ENCODE peak calls at places on chromosome 5, in seven cellular contexts. C is nephron progenitor cell, B is mesendoderm, Y is non-pigmented ciliary epithelial cell, R is AG08396, N is hippocampal formation, U is Ammon's horn. H is an unnamed sample.

GRCh38 chr5:67808340-67808739 is 407.2 kb upstream of the PIK3R1 start:
- DNase-seq in B (no peak), N (no peak), Y (no peak), U (no peak), C (no peak), R (no peak), H (no peak)

GRCh38 chr5:116372931-116373597 is 201.6 kb downstream of the SEMA6A start:
- DNase-seq in U (no peak), B (no peak), C (no peak), R (no peak), N (no peak), Y (no peak), H (no peak)

GRCh38 chr5:29796018-29796417 is 1397.5 kb upstream of the CDH6 start:
- DNase-seq in U (no peak), Y (no peak), R (no peak), B (peak), N (no peak), C (peak), H (no peak)

GRCh38 chr5:139820606-139821005 is 25.0 kb downstream of the PSD2 start:
- DNase-seq in N (no peak), Y (no peak), R (no peak), B (no peak), C (no peak), U (no peak), H (no peak)

GRCh38 chr5:10728679-10729078 is 32.4 kb downstream of the DAP start:
- DNase-seq in U (no peak), B (no peak), N (no peak), R (no peak), C (no peak), Y (no peak), H (no peak)

GRCh38 chr5:169609716-169610115 is 26.1 kb downstream of the SPDL1 start:
- DNase-seq in Y (no peak), N (no peak), R (no peak), B (no peak), U (no peak), C (no peak), H (no peak)

GRCh38 chr5:14438195-14438606 is 143.4 kb upstream of the OTULINL start:
- DNase-seq in R (no peak), N (no peak), U (no peak), C (no peak), Y (no peak), B (no peak), H (no peak)

GRCh38 chr5:912356-913091 is 19.8 kb downstream of the TRIP13 start:
- DNase-seq in B (peak), N (no peak), U (peak), Y (peak), R (no peak), C (no peak), H (no peak)

GRCh38 chr5:170486366-170486765 is 17.5 kb upstream of the KCNIP1 start:
- DNase-seq in C (no peak), N (no peak), R (no peak), B (no peak), Y (no peak), U (no peak), H (no peak)

GRCh38 chr5:158811350-158811749 is 288.4 kb downstream of the EBF1 start:
- DNase-seq in N (no peak), R (no peak), C (no peak), B (no peak), Y (no peak), U (no peak), H (no peak)

GRCh38 chr5:134592141-134592746 is 40.4 kb downstream of the SAR1B start:
- DNase-seq in Y (no peak), B (peak), N (no peak), R (no peak), C (no peak), U (no peak), H (no peak)

GRCh38 chr5:92687793-92688467 is 893.1 kb downstream of the NR2F1-AS1 start:
- DNase-seq in N (peak), B (peak), C (no peak), Y (peak), U (peak), R (peak), H (no peak)

GRCh38 chr5:50655067-50655809 is 11.2 kb upstream of the PARP8 start:
- DNase-seq in Y (no peak), C (no peak), B (no peak), R (no peak), N (no peak), U (no peak), H (no peak)

GRCh38 chr5:159660401-159660800 is 255.9 kb upstream of the ADRA1B start:
- DNase-seq in B (peak), R (no peak), N (no peak), Y (no peak), U (no peak), C (no peak), H (no peak)

GRCh38 chr5:114393159-114393558 is 31.3 kb downstream of the KCNN2 start:
- DNase-seq in Y (no peak), B (no peak), R (no peak), U (no peak), N (no peak), C (no peak), H (no peak)

GRCh38 chr5:96033116-96033515 is 71.5 kb upstream of the ELL2 start:
- DNase-seq in C (no peak), Y (no peak), U (no peak), B (no peak), R (no peak), N (no peak), H (no peak)

GRCh38 chr5:100789641-100790160 is 113.4 kb downstream of the ST8SIA4 start:
- DNase-seq in R (no peak), N (no peak), C (no peak), U (no peak), Y (no peak), B (no peak), H (no peak)

GRCh38 chr5:148732692-148733091 is 78.4 kb upstream of the HTR4 start:
- DNase-seq in R (no peak), Y (no peak), C (no peak), N (no peak), B (no peak), U (no peak), H (no peak)

GRCh38 chr5:65032250-65032649 is 263.5 kb downstream of the CWC27 start:
- DNase-seq in R (peak), B (no peak), U (no peak), Y (peak), N (no peak), C (no peak), H (peak)

GRCh38 chr5:40572947-40573346 is 106.8 kb upstream of the PTGER4 start:
- DNase-seq in Y (no peak), B (no peak), C (no peak), N (no peak), U (no peak), R (peak), H (peak)

GRCh38 chr5:30959238-30959637 is 234.2 kb upstream of the CDH6 start:
- DNase-seq in U (no peak), N (no peak), Y (no peak), B (peak), C (no peak), R (no peak), H (no peak)

GRCh38 chr5:132670218-132670617 is 3.6 kb upstream of the IL4 start:
- DNase-seq in U (no peak), N (no peak), Y (no peak), C (no peak), B (no peak), R (no peak), H (no peak)

GRCh38 chr5:170554566-170555267 is 50.9 kb downstream of the KCNIP1 start:
- DNase-seq in R (no peak), Y (no peak), C (no peak), N (no peak), B (peak), U (no peak), H (no peak)

GRCh38 chr5:115626444-115626823 is 598 bp upstream of the TMED7 start:
- DNase-seq in N (no peak), B (no peak), U (no peak), Y (no peak), R (peak), C (no peak), H (no peak)

GRCh38 chr5:13359326-13359725 is 585.2 kb downstream of the DNAH5 start:
- DNase-seq in U (peak), Y (peak), B (no peak), N (no peak), R (no peak), C (no peak), H (no peak)

GRCh38 chr5:132498686-132499271 is 8.2 kb upstream of the IRF1 start:
- DNase-seq in R (peak), N (no peak), C (no peak), Y (no peak), U (no peak), B (no peak), H (no peak)

GRCh38 chr5:137700282-137700680 is 35.6 kb downstream of the KLHL3 start:
- DNase-seq in B (no peak), N (no peak), C (no peak), U (no peak), R (no peak), Y (no peak), H (no peak)

GRCh38 chr5:137761020-137761516 is 6.9 kb upstream of the HNRNPA0 start:
- DNase-seq in N (no peak), B (no peak), C (no peak), R (peak), Y (no peak), U (no peak), H (no peak)

GRCh38 chr5:146130440-146131045 is 25.2 kb upstream of the PLAC8L1 start:
- DNase-seq in C (no peak), B (peak), R (peak), N (peak), U (peak), Y (no peak), H (no peak)

GRCh38 chr5:59587489-59588337 is 305.8 kb downstream of the PDE4D start:
- DNase-seq in R (peak), B (peak), U (peak), Y (peak), N (peak), C (peak), H (peak)

H was measured in heart left ventricle.